ENCODE peak calls at places on chromosomes 11 and 22, in eight cellular contexts. J is IMR-90, S is transverse colon, I is prostate gland, C is A549, A is thoracic aorta, E is cardiac muscle cell, Q is neural progenitor cell. F is an unnamed sample. For H3K4me1, the result is how much of the 10 kb centered on the place peaks cover.

GRCh38 chr11:7651140-7651551 is 22.2 kb downstream of the CYB5R2 start:
- DNase-seq in J (peak), S (no peak), I (no peak), C (no peak), A (no peak), E (no peak), Q (no peak), F (no peak)

GRCh38 chr11:70522613-70523311 is 124.4 kb downstream of the CTTN start:
- DNase-seq in J (no peak), S (peak), I (no peak), C (no peak), A (no peak), E (no peak), Q (peak), F (no peak)

GRCh38 chr11:127492025-127492424 is 491.5 kb upstream of the KIRREL3 start:
- DNase-seq in J (no peak), S (no peak), I (no peak), C (no peak), A (no peak), E (no peak), Q (no peak), F (no peak)

GRCh38 chr11:76621466-76621865 is 49.1 kb downstream of the LRRC32 start:
- DNase-seq in J (no peak), S (no peak), I (no peak), C (no peak), A (no peak), E (no peak), Q (no peak), F (no peak)

GRCh38 chr11:107102692-107103463 is 84.6 kb upstream of the GUCY1A2 start:
- DNase-seq in J (no peak), S (no peak), I (no peak), C (peak), A (no peak), E (no peak), Q (no peak), F (no peak)

GRCh38 chr22:25076281-25076680 is 123.4 kb upstream of the CRYBB3 start:
- DNase-seq in J (no peak), S (no peak), I (no peak), C (no peak), A (no peak), E (no peak), Q (no peak), F (no peak)

GRCh38 chr11:117748771-117749540 is 48.1 kb downstream of the DSCAML1 start:
- DNase-seq in J (no peak), S (peak), I (no peak), C (no peak), A (no peak), E (no peak), Q (no peak), F (no peak)

GRCh38 chr22:25488244-25489020 is 76.0 kb upstream of the GRK3 start:
- DNase-seq in J (peak), S (peak), I (peak), C (peak), A (peak), E (peak), Q (no peak), F (peak)

GRCh38 chr11:118342503-118343161 is at the start of gene CD3D:
- DNase-seq in J (no peak), S (no peak), I (no peak), C (no peak), A (no peak), E (no peak), Q (no peak), F (no peak)

GRCh38 chr11:124482362-124483147 is 37.1 kb upstream of the OR8B8 start:
- DNase-seq in J (peak), S (no peak), I (no peak), C (no peak), A (no peak), E (peak), Q (no peak), F (no peak)

GRCh38 chr11:15493066-15493465 is 378.3 kb downstream of the INSC start:
- DNase-seq in J (peak), S (no peak), I (no peak), C (no peak), A (no peak), E (peak), Q (no peak), F (no peak)

GRCh38 chr22:24969588-24970301 is 17.2 kb downstream of the KIAA1671 start:
- DNase-seq in J (no peak), S (peak), I (peak), C (no peak), A (no peak), E (peak), Q (no peak), F (peak)

GRCh38 chr11:132579686-132580085 is 952.6 kb downstream of the OPCML start:
- DNase-seq in J (no peak), S (no peak), I (no peak), C (no peak), A (no peak), E (no peak), Q (no peak), F (no peak)

GRCh38 chr11:108654994-108655631 is 9.8 kb upstream of the DDX10 start:
- DNase-seq in J (peak), S (peak), I (peak), C (peak), A (no peak), E (peak), Q (peak), F (peak)

GRCh38 chr22:44092636-44093220 is 68.6 kb downstream of the PARVB start:
- DNase-seq in J (no peak), S (no peak), I (no peak), C (no peak), A (no peak), E (no peak), Q (no peak), F (no peak)

GRCh38 chr11:22624742-22625447 is 728 bp downstream of the FANCF start:
- DNase-seq in J (peak), S (peak), I (peak), C (peak), A (no peak), E (peak), Q (peak), F (peak)

GRCh38 chr11:47672283-47672730 is 29.9 kb upstream of the MTCH2 start:
- DNase-seq in J (peak), S (no peak), I (no peak), C (peak), A (no peak), E (no peak), Q (no peak), F (no peak)

GRCh38 chr11:94020777-94021615 is at the start of gene HEPHL1:
- DNase-seq in J (peak), S (no peak), I (no peak), C (no peak), A (no peak), E (no peak), Q (no peak), F (peak)

GRCh38 chr22:22948651-22949611 is 61.3 kb downstream of the IGLL5 start:
- DNase-seq in J (peak), S (no peak), I (no peak), C (no peak), A (no peak), E (peak), Q (no peak), F (no peak)

GRCh38 chr22:36743011-36743410 is 32.9 kb downstream of the IFT27 start:
- DNase-seq in J (no peak), S (no peak), I (no peak), C (no peak), A (no peak), E (no peak), Q (no peak), F (no peak)

GRCh38 chr22:22074634-22075381 is 92.2 kb upstream of the TOP3B start:
- DNase-seq in J (no peak), S (no peak), I (no peak), C (peak), A (no peak), E (no peak), Q (no peak), F (no peak)

GRCh38 chr22:24728790-24729637 is 45.5 kb downstream of the PIWIL3 start:
- DNase-seq in J (peak), S (no peak), I (no peak), C (no peak), A (no peak), E (peak), Q (peak), F (no peak)

GRCh38 chr11:36135062-36135461 is 154.2 kb downstream of the COMMD9 start:
- DNase-seq in J (no peak), S (no peak), I (no peak), C (no peak), A (no peak), E (no peak), Q (no peak), F (no peak)

GRCh38 chr11:74820763-74821162 is 72.1 kb downstream of the RNF169 start:
- DNase-seq in J (peak), S (no peak), I (no peak), C (peak), A (no peak), E (peak), Q (no peak), F (no peak)

GRCh38 chr11:74446445-74446844 is 20.9 kb downstream of the KCNE3 start:
- DNase-seq in J (no peak), S (no peak), I (no peak), C (no peak), A (no peak), E (no peak), Q (no peak), F (no peak)

GRCh38 chr11:65422104-65422632 is 430 bp upstream of the NEAT1 start:
- DNase-seq in J (peak), S (peak), I (peak), C (peak), A (peak), E (peak), Q (peak), F (peak)
- H3K4me1 ChIP-seq in J (under half), S (under half), I (under half), C (under half), A (under half), E (half or more), Q (under half), F (under half)

DNA sequence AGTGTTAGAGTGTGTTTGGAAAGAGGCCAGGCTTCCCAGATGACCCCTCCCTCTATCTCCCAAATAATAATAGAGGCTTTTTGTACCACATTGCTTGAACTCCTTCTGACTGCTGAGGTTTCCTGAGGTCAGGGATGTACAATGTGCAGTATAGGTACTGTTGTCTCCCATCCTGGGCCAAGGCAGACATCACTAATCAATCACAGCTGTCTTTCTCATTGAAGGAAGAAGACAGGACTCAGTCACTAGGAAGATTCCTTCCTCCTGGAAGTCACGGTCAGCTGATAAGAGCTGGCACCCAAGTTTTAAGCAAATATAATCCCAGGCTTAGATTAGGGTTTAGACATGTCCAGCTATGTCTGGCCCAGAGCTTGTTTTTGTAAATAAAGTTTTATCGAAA is 454.9 kb downstream of the MIAT start:
- DNase-seq in J (no peak), S (no peak), I (no peak), C (peak), A (no peak), E (no peak), Q (no peak), F (no peak)
- H3K4me1 ChIP-seq in J (under half), S (under half), I (under half), C (half or more), A (under half), E (under half), Q (under half), F (under half)

GRCh38 chr22:39476664-39477063 is 19.9 kb downstream of the MGAT3 start:
- DNase-seq in J (no peak), S (no peak), I (no peak), C (no peak), A (no peak), E (no peak), Q (no peak), F (no peak)

GRCh38 chr22:39473856-39474255 is 17.0 kb downstream of the MGAT3 start:
- DNase-seq in J (no peak), S (no peak), I (no peak), C (no peak), A (no peak), E (no peak), Q (no peak), F (no peak)

GRCh38 chr22:39475902-39476301 is 19.1 kb downstream of the MGAT3 start:
- DNase-seq in J (no peak), S (no peak), I (no peak), C (no peak), A (no peak), E (no peak), Q (peak), F (no peak)

GRCh38 chr22:39474351-39474991 is 17.7 kb downstream of the MGAT3 start:
- DNase-seq in J (peak), S (peak), I (no peak), C (no peak), A (no peak), E (no peak), Q (no peak), F (no peak)

GRCh38 chr22:39475337-39475736 is 18.5 kb downstream of the MGAT3 start:
- DNase-seq in J (no peak), S (no peak), I (no peak), C (no peak), A (no peak), E (no peak), Q (no peak), F (no peak)
- H3K4me1 ChIP-seq in J (under half), S (under half), I (under half), C (under half), A (under half), E (under half), Q (under half), F (under half)

DNA sequence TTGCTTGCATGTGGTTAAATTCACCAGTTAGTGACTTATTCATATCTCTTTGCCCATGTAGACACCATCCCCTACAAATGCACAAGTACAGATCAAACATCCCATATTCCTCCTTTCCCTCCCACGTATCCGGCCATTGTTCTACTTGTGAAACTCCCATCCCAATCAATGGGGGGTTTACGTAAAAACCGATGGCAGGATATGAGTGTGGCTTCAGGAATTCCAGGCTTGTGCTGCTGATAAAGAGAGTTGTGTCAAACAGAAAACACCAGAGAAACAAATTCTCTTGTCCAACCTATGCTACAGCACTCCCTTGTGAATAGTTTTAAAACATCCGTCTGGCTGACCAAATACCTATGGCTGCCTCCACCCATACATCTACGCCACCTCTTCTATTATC is 15.5 kb downstream of the FLI1 start:
- DNase-seq in J (peak), S (no peak), I (no peak), C (no peak), A (no peak), E (peak), Q (no peak), F (no peak)
- H3K4me1 ChIP-seq in J (under half), S (under half), I (under half), C (under half), A (under half), E (under half), Q (under half), F (under half)

GRCh38 chr11:2376751-2377451 is at the start of gene CD81:
- DNase-seq in J (peak), S (no peak), I (no peak), C (peak), A (no peak), E (peak), Q (peak), F (peak)

GRCh38 chr11:2379471-2380174 is 2.5 kb downstream of the CD81 start:
- DNase-seq in J (no peak), S (no peak), I (no peak), C (no peak), A (no peak), E (no peak), Q (no peak), F (no peak)

GRCh38 chr11:2380396-2380795 is 3.3 kb downstream of the CD81 start:
- DNase-seq in J (no peak), S (no peak), I (no peak), C (no peak), A (no peak), E (no peak), Q (no peak), F (no peak)

GRCh38 chr11:2377511-2378443 is 667 bp downstream of the CD81 start:
- DNase-seq in J (peak), S (peak), I (peak), C (peak), A (no peak), E (peak), Q (peak), F (peak)

GRCh38 chr11:2378527-2379210 is 1.6 kb downstream of the CD81 start:
- DNase-seq in J (peak), S (no peak), I (no peak), C (no peak), A (no peak), E (peak), Q (peak), F (no peak)
- H3K4me1 ChIP-seq in J (under half), S (half or more), I (under half), C (under half), A (under half), E (under half), Q (under half), F (half or more)

DNA sequence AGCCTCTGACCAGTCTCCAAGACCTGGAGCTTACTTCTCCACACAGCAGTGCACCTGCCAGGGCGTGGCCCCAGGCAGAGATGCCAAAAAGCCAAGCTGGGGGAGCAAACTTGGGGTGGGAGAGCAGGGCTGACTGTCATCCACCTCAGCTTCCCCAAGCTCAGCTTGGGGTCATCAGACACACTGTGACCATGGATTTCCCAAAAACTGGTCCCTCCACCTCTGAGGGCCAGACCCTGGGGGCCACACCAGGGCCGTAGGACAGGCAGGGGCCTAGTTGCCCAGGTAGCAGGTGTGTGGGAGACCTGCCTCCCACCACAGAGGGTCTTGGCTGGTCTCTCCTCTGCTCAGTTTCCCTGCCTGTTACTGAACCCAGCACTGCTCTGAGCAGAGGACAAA is 30.6 kb downstream of the ARVCF start:
- DNase-seq in J (no peak), S (no peak), I (no peak), C (no peak), A (no peak), E (no peak), Q (no peak), F (no peak)
- H3K4me1 ChIP-seq in J (under half), S (under half), I (under half), C (under half), A (under half), E (under half), Q (under half), F (half or more)

GRCh38 chr22:31838917-31839316 is 85.1 kb downstream of the DEPDC5 start:
- DNase-seq in J (no peak), S (no peak), I (no peak), C (no peak), A (no peak), E (no peak), Q (no peak), F (no peak)

GRCh38 chr22:31843526-31843925 is 89.7 kb downstream of the DEPDC5 start:
- DNase-seq in J (no peak), S (no peak), I (no peak), C (no peak), A (no peak), E (no peak), Q (no peak), F (no peak)

GRCh38 chr22:31839986-31840385 is 86.2 kb downstream of the DEPDC5 start:
- DNase-seq in J (no peak), S (no peak), I (no peak), C (no peak), A (no peak), E (no peak), Q (no peak), F (no peak)

GRCh38 chr22:31840581-31840980 is 86.8 kb downstream of the DEPDC5 start:
- DNase-seq in J (no peak), S (no peak), I (no peak), C (no peak), A (no peak), E (no peak), Q (no peak), F (no peak)

GRCh38 chr22:31841029-31841827 is 87.4 kb downstream of the DEPDC5 start:
- DNase-seq in J (no peak), S (no peak), I (no peak), C (no peak), A (no peak), E (no peak), Q (no peak), F (peak)
- H3K4me1 ChIP-seq in J (under half), S (under half), I (under half), C (under half), A (under half), E (under half), Q (under half), F (under half)

GRCh38 chr11:12132790-12133145 is 22.4 kb downstream of the MICAL2 start:
- DNase-seq in J (no peak), S (no peak), I (no peak), C (no peak), A (no peak), E (no peak), Q (no peak), F (no peak)
- H3K4me1 ChIP-seq in J (under half), S (half or more), I (under half), C (under half), A (half or more), E (under half), Q (under half), F (under half)

GRCh38 chr11:63563201-63564055 is at the start of gene PLAAT2:
- DNase-seq in J (no peak), S (no peak), I (no peak), C (no peak), A (no peak), E (no peak), Q (no peak), F (no peak)
- H3K4me1 ChIP-seq in J (under half), S (under half), I (under half), C (under half), A (under half), E (under half), Q (under half), F (under half)

DNA sequence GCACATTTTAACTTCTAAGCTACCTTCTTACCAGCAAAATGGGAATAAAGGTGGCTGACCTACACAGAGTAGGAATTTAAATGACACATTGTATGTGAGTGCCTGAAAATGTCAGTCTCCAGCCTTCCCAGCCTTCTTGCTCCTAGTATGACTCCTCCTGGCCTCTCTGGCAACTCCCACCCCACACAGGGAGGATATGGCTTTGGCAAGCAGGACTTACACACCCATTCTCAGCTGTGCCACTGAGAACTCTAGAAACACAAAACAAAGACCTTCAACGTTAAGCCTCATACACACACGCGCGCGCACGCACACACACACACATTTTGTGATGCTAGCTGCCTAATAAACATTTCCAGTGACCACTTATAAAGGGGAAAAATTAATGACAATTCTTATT is 65.8 kb downstream of the PACSIN2 start:
- DNase-seq in J (peak), S (no peak), I (no peak), C (peak), A (no peak), E (peak), Q (no peak), F (no peak)
- H3K4me1 ChIP-seq in J (under half), S (half or more), I (under half), C (half or more), A (half or more), E (under half), Q (under half), F (half or more)